ENCODE peak calls at places on chromosomes 11 and 22, in nine cellular contexts. G is EL; H is substantia nigra; E is activated CD8-positive, alpha-beta memory T cell treated with anti-CD3 and anti-CD28 coated beads for 1 hour; U is activated T-helper 1 cell treated with Interleukin-2 at 50 U/mL for 16 hours; W is activated T-cell treated with anti-CD3 and anti-CD28 coated beads for 1 hour; I is GM23338; X is HEK293T; S is body of pancreas. P is an unnamed sample.

GRCh38 chr11:2911088-2912037 is 17.9 kb downstream of the PHLDA2 start:
- DNase-seq in G (no peak), H (no peak), E (no peak), U (no peak), W (no peak), I (no peak), X (no peak), S (no peak), P (no peak)

GRCh38 chr11:12914401-12914912 is 94.7 kb upstream of the RASSF10 start:
- DNase-seq in G (peak; percentile 18), H (peak; percentile 84), E (no peak), U (no peak), W (no peak), I (peak; percentile 91), X (peak; percentile 68), S (peak; percentile 93), P (no peak)

GRCh38 chr22:47193606-47194316 is 431.3 kb downstream of the TBC1D22A start:
- DNase-seq in G (no peak), H (no peak), E (no peak), U (no peak), W (no peak), I (no peak), X (no peak), S (no peak), P (no peak)

GRCh38 chr11:47105974-47106373 is 70.7 kb downstream of the ARFGAP2 start:
- DNase-seq in G (no peak), H (no peak), E (no peak), U (no peak), W (no peak), I (no peak), X (no peak), S (no peak), P (no peak)

GRCh38 chr11:31690041-31690440 is 121.1 kb downstream of the PAX6 start:
- DNase-seq in G (no peak), H (no peak), E (no peak), U (no peak), W (no peak), I (no peak), X (no peak), S (no peak), P (no peak)

GRCh38 chr22:17742528-17742902 is 31.8 kb downstream of the BID start:
- DNase-seq in G (peak; percentile 60), H (no peak), E (peak; percentile 52), U (peak; percentile 40), W (peak; percentile 64), I (peak; percentile 95), X (peak; percentile 95), S (peak; percentile 58), P (peak; percentile 87)

GRCh38 chr11:92329644-92330043 is 105.0 kb downstream of the FAT3 start:
- DNase-seq in G (peak; percentile 53), H (no peak), E (no peak), U (no peak), W (no peak), I (no peak), X (no peak), S (no peak), P (no peak)

GRCh38 chr11:112631333-112631732 is 329.9 kb upstream of the NCAM1 start:
- DNase-seq in G (no peak), H (no peak), E (no peak), U (no peak), W (no peak), I (no peak), X (no peak), S (no peak), P (no peak)

GRCh38 chr11:119578466-119579220 is 150.4 kb downstream of the NECTIN1 start:
- DNase-seq in G (no peak), H (no peak), E (no peak), U (no peak), W (no peak), I (no peak), X (no peak), S (peak; percentile 53), P (no peak)

GRCh38 chr11:134101292-134101691 is 32.4 kb downstream of the JAM3 start:
- DNase-seq in G (peak; percentile 6), H (no peak), E (no peak), U (no peak), W (no peak), I (no peak), X (no peak), S (no peak), P (no peak)

GRCh38 chr11:130999992-131000770 is 83.9 kb upstream of the SNX19 start:
- DNase-seq in G (peak; percentile 95), H (no peak), E (no peak), U (no peak), W (no peak), I (no peak), X (no peak), S (no peak), P (no peak)

GRCh38 chr11:34281256-34281655 is 76.6 kb downstream of the ABTB2 start:
- DNase-seq in G (no peak), H (no peak), E (no peak), U (no peak), W (no peak), I (no peak), X (no peak), S (no peak), P (no peak)